ENCODE peak calls at places on chromosomes 4 and X, in four cellular contexts. J is left ventricle myocardium inferior, Y is heart left ventricle, M is trophoblast cell. S is an unnamed sample.

GRCh38 chr4:83381173-83381572 is 46.5 kb upstream of the HPSE start:
- DNase-seq in J (no peak), Y (no peak), M (peak; percentile 5), S (no peak)

GRCh38 chr4:169582706-169583105 is 29.7 kb downstream of the NEK1 start:
- DNase-seq in J (no peak), Y (no peak), M (no peak), S (no peak)

GRCh38 chr4:80179637-80180161 is 17.6 kb upstream of the PRDM8 start:
- DNase-seq in J (no peak), Y (no peak), M (no peak), S (no peak)

GRCh38 chr4:77817304-77818076 is 1.7 kb downstream of the CNOT6L start:
- DNase-seq in J (no peak), Y (no peak), M (no peak), S (no peak)

GRCh38 chrX:117305168-117305766 is 811.3 kb downstream of the KLHL13 start:
- DNase-seq in J (no peak), Y (no peak), M (no peak), S (no peak)

GRCh38 chr4:32140636-32141035 is 1420.5 kb downstream of the PCDH7 start:
- DNase-seq in J (no peak), Y (no peak), M (peak; percentile 78), S (peak; percentile 86)

GRCh38 chrX:47614618-47615017 is 5.0 kb downstream of the SYN1 start:
- DNase-seq in J (no peak), Y (no peak), M (no peak), S (no peak)

GRCh38 chr4:8171941-8172924 is 13.6 kb upstream of the ABLIM2 start:
- DNase-seq in J (no peak), Y (no peak), M (no peak), S (no peak)

GRCh38 chr4:142416711-142417275 is 429.3 kb downstream of the INPP4B start:
- DNase-seq in J (no peak), Y (no peak), M (no peak), S (no peak)

GRCh38 chr4:110550260-110550659 is 72.6 kb downstream of the PITX2 start:
- DNase-seq in J (no peak), Y (no peak), M (no peak), S (no peak)

GRCh38 chrX:37609727-37610126 is 38.3 kb downstream of the LANCL3 start:
- DNase-seq in J (no peak), Y (no peak), M (no peak), S (no peak)

GRCh38 chr4:146654976-146655761 is 16.5 kb downstream of the POU4F2 start:
- DNase-seq in J (no peak), Y (no peak), M (no peak), S (no peak)

GRCh38 chr4:15400911-15401671 is 26.7 kb upstream of the C1QTNF7 start:
- DNase-seq in J (peak; percentile 47), Y (peak; percentile 58), M (peak; percentile 75), S (no peak)

GRCh38 chrX:109393859-109394258 is 88.0 kb downstream of the GUCY2F start:
- DNase-seq in J (no peak), Y (no peak), M (no peak), S (no peak)

GRCh38 chrX:13716905-13717304 is 17.5 kb downstream of the TRAPPC2 start:
- DNase-seq in J (no peak), Y (no peak), M (no peak), S (no peak)

GRCh38 chr4:86939123-86939522 is 4.3 kb downstream of the AFF1 start:
- DNase-seq in J (no peak), Y (no peak), M (no peak), S (no peak)

GRCh38 chr4:172666711-172667368 is 501.8 kb upstream of the GALNT7 start:
- DNase-seq in J (no peak), Y (no peak), M (peak; percentile 24), S (no peak)

GRCh38 chrX:56728752-56729151 is 291 bp upstream of the NBDY start:
- DNase-seq in J (no peak), Y (no peak), M (no peak), S (no peak)

GRCh38 chrX:130393451-130394074 is 8.1 kb upstream of the GPR119 start:
- DNase-seq in J (no peak), Y (no peak), M (peak; percentile 30), S (no peak)

GRCh38 chr4:101321481-101322042 is 25.8 kb downstream of the PPP3CA start:
- DNase-seq in J (no peak), Y (no peak), M (no peak), S (no peak)

GRCh38 chr4:168876106-168876505 is 133.9 kb downstream of the CBR4 start:
- DNase-seq in J (no peak), Y (no peak), M (no peak), S (no peak)

GRCh38 chr4:1367230-1367935 is 20.4 kb downstream of the UVSSA start:
- DNase-seq in J (peak; percentile 7), Y (no peak), M (no peak), S (no peak)

GRCh38 chrX:153981771-153982533 is 9.4 kb downstream of the TMEM187 start:
- DNase-seq in J (peak; percentile 48), Y (peak; percentile 54), M (no peak), S (no peak)

GRCh38 chr4:184099541-184099966 is 118.1 kb downstream of the ENPP6 start:
- DNase-seq in J (no peak), Y (no peak), M (no peak), S (no peak)

GRCh38 chr4:120043828-120044227 is 22.8 kb downstream of the MAD2L1 start:
- DNase-seq in J (no peak), Y (no peak), M (no peak), S (no peak)

GRCh38 chrX:13265549-13266132 is 54.2 kb downstream of the ATXN3L start:
- DNase-seq in J (no peak), Y (no peak), M (no peak), S (no peak)

GRCh38 chr4:3494501-3494900 is 31.4 kb downstream of the DOK7 start:
- DNase-seq in J (no peak), Y (no peak), M (no peak), S (no peak)

GRCh38 chrX:121733514-121733913 is 686.1 kb downstream of the GLUD2 start:
- DNase-seq in J (no peak), Y (no peak), M (no peak), S (no peak)

GRCh38 chr4:22720091-22720490 is 27.4 kb downstream of the GBA3 start:
- DNase-seq in J (no peak), Y (no peak), M (no peak), S (no peak)

GRCh38 chrX:155819966-155820491 is 61.1 kb upstream of the VAMP7 start:
- DNase-seq in J (peak; percentile 46), Y (peak; percentile 66), M (peak; percentile 63), S (peak; percentile 83)

GRCh38 chr4:126604273-126604867 is 1028.4 kb upstream of the INTU start:
- DNase-seq in J (no peak), Y (no peak), M (peak; percentile 21), S (no peak)

GRCh38 chrX:53186363-53186762 is 38.6 kb downstream of the KDM5C start:
- DNase-seq in J (no peak), Y (no peak), M (peak; percentile 56), S (peak; percentile 83)

GRCh38 chrX:48531359-48531954 is 8.1 kb upstream of the TBC1D25 start:
- DNase-seq in J (no peak), Y (no peak), M (peak; percentile 24), S (no peak)

GRCh38 chr4:151691639-151692442 is 69.0 kb downstream of the GATB start:
- DNase-seq in J (peak; percentile 28), Y (peak; percentile 47), M (no peak), S (no peak)

GRCh38 chr4:151690164-151690856 is 70.5 kb downstream of the GATB start:
- DNase-seq in J (no peak), Y (no peak), M (peak; percentile 48), S (no peak)

GRCh38 chr4:151689211-151689991 is 71.4 kb downstream of the GATB start:
- DNase-seq in J (no peak), Y (no peak), M (peak; percentile 61), S (no peak)

GRCh38 chr4:151692443-151692782 is 68.4 kb downstream of the GATB start:
- DNase-seq in J (no peak), Y (no peak), M (no peak), S (no peak)

GRCh38 chr4:151690884-151691283 is 69.9 kb downstream of the GATB start:
- DNase-seq in J (no peak), Y (no peak), M (no peak), S (no peak)
- H3K27ac ChIP-seq in J (peak overlapping the region; percentile 92), Y (peak overlapping the region; percentile 69), M (peak overlapping the region; percentile 68), S (no peak overlapping the region)

DNA sequence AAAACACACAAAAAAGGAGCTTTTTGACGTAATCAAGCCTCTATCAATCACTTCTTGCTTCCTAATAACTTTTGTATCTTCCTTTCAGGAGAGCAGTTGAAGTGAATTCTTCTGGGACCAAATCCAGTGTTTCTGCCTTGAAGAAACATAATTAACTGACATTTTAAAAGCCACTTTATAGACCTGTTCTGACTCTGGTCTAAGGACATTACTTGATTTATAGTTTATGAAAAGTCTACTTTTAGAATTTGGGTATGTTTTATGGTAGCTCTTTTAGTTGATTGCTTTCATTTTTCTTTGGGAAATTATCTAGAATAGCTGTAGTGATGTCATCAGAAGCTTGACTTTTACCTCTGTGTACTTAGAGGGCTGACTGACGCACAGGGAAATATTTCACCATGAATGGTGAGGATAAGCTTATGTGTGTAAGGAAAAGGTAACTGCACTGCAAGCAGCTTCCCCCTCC is 131.9 kb upstream of the LIMCH1 start:
- DNase-seq in J (no peak), Y (no peak), M (no peak), S (no peak)
- H3K4me3 ChIP-seq in J (no peak overlapping the region), Y (no peak overlapping the region), M (no peak overlapping the region), S (no peak overlapping the region)

GRCh38 chrX:71615954-71616353 is 2.4 kb downstream of the CXCR3 start:
- DNase-seq in J (no peak), Y (no peak), M (no peak), S (no peak)
- H3K4me1 ChIP-seq in J (no peaks in the 10 kb centered on the region), Y (no peaks in the 10 kb centered on the region), M (no peaks in the 10 kb centered on the region), S (no peaks in the 10 kb centered on the region)

GRCh38 chr4:113945906-113946305 is 33.5 kb downstream of the ARSJ start:
- DNase-seq in J (no peak), Y (no peak), M (no peak), S (no peak)
- H3K27ac ChIP-seq in J (no peak overlapping the region), Y (no peak overlapping the region), M (no peak overlapping the region), S (no peak overlapping the region)

GRCh38 chrX:97158270-97158669 is 274.6 kb downstream of the RPA4 start:
- DNase-seq in J (no peak), Y (no peak), M (no peak), S (no peak)

GRCh38 chrX:97155809-97156208 is 272.1 kb downstream of the RPA4 start:
- DNase-seq in J (no peak), Y (no peak), M (no peak), S (no peak)

GRCh38 chrX:97159916-97160800 is 276.4 kb downstream of the RPA4 start:
- DNase-seq in J (no peak), Y (no peak), M (no peak), S (no peak)
- H3K4me3 ChIP-seq in J (no peak overlapping the region), Y (no peak overlapping the region), M (no peak overlapping the region), S (no peak overlapping the region)

DNA sequence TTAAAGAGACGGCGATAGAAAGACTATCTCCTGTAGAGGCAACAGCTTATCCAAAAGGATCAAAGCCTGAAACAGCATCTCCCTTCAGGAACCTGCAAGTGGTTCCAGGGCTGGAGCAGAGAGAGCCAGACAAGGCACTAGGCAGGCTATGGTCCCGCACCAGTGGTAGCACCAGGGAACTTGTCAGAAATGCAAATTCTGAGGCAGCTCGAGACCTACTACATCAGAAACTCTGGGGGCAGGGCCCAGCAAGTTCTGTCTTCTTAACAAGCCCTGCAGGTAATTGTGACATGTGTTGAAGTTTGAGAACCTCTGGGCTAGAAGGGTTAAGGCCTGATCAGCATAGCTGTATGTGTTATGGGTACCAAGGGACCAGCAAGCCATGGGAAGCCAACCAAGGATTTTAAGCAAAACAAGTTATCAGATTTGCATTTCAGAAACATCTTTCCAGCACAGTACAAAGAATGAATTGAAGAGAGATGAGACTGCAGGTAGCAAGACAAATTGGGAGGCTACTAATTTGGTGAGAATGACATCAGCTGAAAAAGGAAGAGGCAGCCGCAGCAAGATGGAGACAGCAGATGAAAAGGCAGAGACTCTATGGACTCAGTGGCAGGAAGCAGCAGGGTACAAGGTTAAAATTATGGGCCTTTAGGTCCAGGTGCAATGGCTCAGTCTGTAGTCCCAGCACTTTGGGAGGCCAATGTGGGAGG is 139.7 kb downstream of the TSPAN5 start:
- DNase-seq in J (no peak), Y (no peak), M (no peak), S (no peak)
- H3K4me1 ChIP-seq in J (peaks cover 30% of the 10 kb centered on the region), Y (no peaks in the 10 kb centered on the region), M (peaks cover 10% of the 10 kb centered on the region), S (peaks cover 60% of the 10 kb centered on the region)

S was measured in keratinocyte.